ENCODE peak calls at places on chromosomes 4 and X, in six cellular contexts. U is NT2/D1; F is activated T-cell treated with anti-CD3 and anti-CD28 coated beads for 24 hours; W is Calu3; L is activated CD4-positive, alpha-beta T cell treated with anti-CD3 and anti-CD28 coated beads, Interleukin-2, amount 10 ng/mL, durations not matched to agents 7 days and 5 days; E is stimulated activated CD4-positive, alpha-beta T cell treated with anti-CD3 and anti-CD28 coated beads, Interleukin-15, amount 100 ng/mL, for 1 hour. N is an unnamed sample.

GRCh38 chr4:13470379-13470778 is 13.8 kb downstream of the RAB28 start:
- DNase-seq in F (no peak), W (no peak), E (no peak), U (no peak), L (no peak), N (no peak)

GRCh38 chr4:182555997-182556418 is 312.8 kb downstream of the TENM3 start:
- DNase-seq in E (no peak), F (no peak), W (no peak), L (no peak), U (peak), N (no peak)

GRCh38 chr4:100348472-100348871 is 158.2 kb upstream of the DDIT4L start:
- DNase-seq in U (no peak), L (no peak), E (no peak), F (no peak), W (peak), N (no peak)

GRCh38 chr4:174317531-174317930 is 33.8 kb downstream of the CEP44 start:
- DNase-seq in F (no peak), U (no peak), L (no peak), W (no peak), E (no peak), N (no peak)

GRCh38 chr4:84279678-84280077 is 219.4 kb downstream of the NKX6-1 start:
- DNase-seq in E (no peak), U (no peak), W (no peak), F (no peak), L (no peak), N (no peak)

GRCh38 chr4:12949719-12950118 is 534.4 kb downstream of the RAB28 start:
- DNase-seq in W (no peak), F (no peak), E (no peak), L (no peak), U (no peak), N (no peak)

GRCh38 chr4:37243061-37243460 is 1.5 kb upstream of the NWD2 start:
- DNase-seq in U (peak), L (no peak), W (peak), F (no peak), E (no peak), N (peak)

GRCh38 chrX:141787655-141788054 is 50.5 kb upstream of the MAGEC3 start:
- DNase-seq in L (no peak), E (no peak), F (no peak), U (no peak), W (no peak), N (no peak)

GRCh38 chrX:46185923-46186810 is 359.1 kb downstream of the ZNF674 start:
- DNase-seq in F (no peak), W (no peak), U (no peak), E (no peak), L (no peak), N (no peak)

GRCh38 chr4:27759621-27760020 is 899.0 kb downstream of the STIM2 start:
- DNase-seq in F (no peak), U (no peak), E (no peak), W (no peak), L (no peak), N (no peak)

GRCh38 chr4:1464581-1465171 is 58.4 kb upstream of the NKX1-1 start:
- DNase-seq in U (no peak), L (no peak), F (no peak), W (no peak), E (no peak), N (no peak)

GRCh38 chrX:136209751-136210150 is 41.4 kb downstream of the MAP7D3 start:
- DNase-seq in L (no peak), E (no peak), U (no peak), F (no peak), W (no peak), N (no peak)

GRCh38 chr4:54527532-54527931 is 130.2 kb upstream of the KIT start:
- DNase-seq in L (no peak), U (no peak), W (no peak), F (no peak), E (no peak), N (no peak)

GRCh38 chrX:128623361-128623760 is 571.2 kb upstream of the ACTRT1 start:
- DNase-seq in F (no peak), L (no peak), U (no peak), W (no peak), E (no peak), N (no peak)

GRCh38 chrX:5829060-5829459 is 399.6 kb downstream of the NLGN4X start:
- DNase-seq in F (no peak), U (no peak), L (no peak), W (no peak), E (no peak), N (no peak)

GRCh38 chr4:115234405-115235093 is 121.1 kb upstream of the NDST4 start:
- DNase-seq in E (no peak), U (no peak), F (no peak), W (peak), L (peak), N (no peak)

GRCh38 chr4:17811078-17811603 is 362 bp downstream of the NCAPG start:
- DNase-seq in L (peak), E (no peak), U (no peak), F (peak), W (no peak), N (no peak)

GRCh38 chr4:161841759-161842158 is 322.0 kb downstream of the FSTL5 start:
- DNase-seq in F (no peak), W (no peak), L (no peak), U (no peak), E (no peak), N (no peak)

GRCh38 chr4:95517799-95518198 is 31.0 kb downstream of the UNC5C start:
- DNase-seq in L (no peak), W (no peak), E (no peak), U (no peak), F (no peak), N (no peak)

GRCh38 chr4:4555916-4556315 is 14.1 kb upstream of the STX18 start:
- DNase-seq in W (no peak), F (no peak), L (no peak), E (no peak), U (no peak), N (no peak)

GRCh38 chr4:88690355-88690754 is 7.3 kb downstream of the NAP1L5 start:
- DNase-seq in U (no peak), E (no peak), L (no peak), W (no peak), F (no peak), N (no peak)

GRCh38 chr4:169485791-169486742 is 126.3 kb downstream of the NEK1 start:
- DNase-seq in E (no peak), U (peak), W (peak), F (no peak), L (peak), N (peak)

GRCh38 chr4:73998040-73999011 is at the start of gene CXCL5:
- DNase-seq in W (peak), E (no peak), F (no peak), U (no peak), L (no peak), N (no peak)

GRCh38 chr4:68021185-68021584 is 57.9 kb upstream of the TMPRSS11A start:
- DNase-seq in L (no peak), E (no peak), F (no peak), U (no peak), W (peak), N (no peak)

N was measured in frontal cortex.